ENCODE peak calls at places on chromosomes 3 and 15, in ten cellular contexts. H, L, W, A, P, M, T, I, Y and S are unnamed samples.

GRCh38 chr3:160103397-160103796 is 114.8 kb downstream of the IL12A start:
- DNase-seq in A (no peak), I (no peak), Y (no peak), T (no peak), W (no peak), P (no peak), L (no peak), H (no peak), M (no peak), S (no peak)

GRCh38 chr3:100395674-100396073 is 5.2 kb downstream of the TOMM70 start:
- DNase-seq in A (no peak), P (no peak), L (no peak), T (no peak), M (no peak), W (no peak), Y (no peak), H (no peak), I (no peak), S (no peak)

GRCh38 chr15:96200357-96200972 is 130.0 kb upstream of the NR2F2 start:
- DNase-seq in A (no peak), M (no peak), Y (no peak), I (no peak), P (no peak), L (no peak), T (no peak), H (no peak), W (no peak), S (no peak)

GRCh38 chr3:155232605-155233004 is 60.9 kb downstream of the STRIT1 start:
- DNase-seq in I (peak; percentile 38), Y (peak; percentile 90), T (peak; percentile 54), W (peak; percentile 56), P (peak; percentile 3), L (peak; percentile 39), H (peak; percentile 93), A (peak; percentile 86), M (peak; percentile 88), S (peak; percentile 34)

GRCh38 chr3:186394566-186395217 is 32.7 kb upstream of the DGKG start:
- DNase-seq in H (no peak), A (peak; percentile 53), W (no peak), T (no peak), Y (no peak), P (no peak), I (no peak), M (no peak), L (no peak), S (no peak)

GRCh38 chr15:62324382-62324781 is 159.3 kb upstream of the C2CD4B start:
- DNase-seq in H (no peak), A (peak; percentile 10), P (no peak), I (no peak), Y (no peak), T (no peak), L (no peak), W (no peak), M (no peak), S (no peak)

GRCh38 chr3:50257990-50258389 is 11.0 kb upstream of the SEMA3B start:
- DNase-seq in A (no peak), I (no peak), Y (no peak), L (no peak), W (no peak), T (no peak), P (no peak), M (no peak), H (no peak), S (no peak)

GRCh38 chr3:57783186-57784088 is 27.3 kb downstream of the SLMAP start:
- DNase-seq in L (no peak), W (no peak), A (no peak), M (no peak), T (no peak), P (no peak), I (no peak), H (peak; percentile 27), Y (no peak), S (no peak)

GRCh38 chr3:13141991-13142412 is 68.8 kb upstream of the IQSEC1 start:
- DNase-seq in W (no peak), T (peak; percentile 58), L (no peak), A (peak; percentile 33), Y (peak; percentile 54), H (peak; percentile 22), P (peak; percentile 92), I (no peak), M (no peak), S (no peak)

GRCh38 chr3:13015286-13016082 is 57.7 kb downstream of the IQSEC1 start:
- DNase-seq in W (no peak), Y (no peak), L (no peak), P (no peak), A (no peak), I (no peak), M (peak; percentile 72), H (no peak), T (no peak), S (no peak)

GRCh38 chr3:149401926-149402310 is 24.5 kb upstream of the TM4SF1 start:
- DNase-seq in W (no peak), I (no peak), P (no peak), A (peak; percentile 38), Y (peak; percentile 34), L (no peak), H (no peak), M (no peak), T (no peak), S (no peak)

GRCh38 chr15:61084944-61085367 is 144.1 kb downstream of the RORA start:
- DNase-seq in T (no peak), W (no peak), L (no peak), P (peak; percentile 70), M (no peak), I (no peak), A (no peak), Y (peak; percentile 26), H (no peak), S (no peak)

GRCh38 chr3:193367868-193368267 is 10.7 kb downstream of the ATP13A5 start:
- DNase-seq in P (no peak), Y (no peak), L (no peak), I (no peak), W (no peak), T (no peak), H (no peak), A (no peak), M (no peak), S (no peak)

GRCh38 chr15:58410353-58410752 is 21.4 kb upstream of the LIPC start:
- DNase-seq in I (no peak), T (no peak), L (no peak), H (peak; percentile 44), A (no peak), P (no peak), Y (peak; percentile 41), W (no peak), M (no peak), S (no peak)

GRCh38 chr3:100650651-100651611 is 41.5 kb downstream of the ADGRG7 start:
- DNase-seq in P (no peak), H (peak; percentile 74), L (no peak), I (no peak), W (no peak), T (no peak), Y (peak; percentile 57), A (peak; percentile 61), M (no peak), S (no peak)

GRCh38 chr3:146636881-146637280 is 31.7 kb upstream of the PLSCR5 start:
- DNase-seq in Y (no peak), P (no peak), I (no peak), W (no peak), T (no peak), H (no peak), M (no peak), L (no peak), A (no peak), S (no peak)

GRCh38 chr3:184334470-184335158 is 2.8 kb upstream of the FAM131A start:
- DNase-seq in P (no peak), L (no peak), H (peak; percentile 46), Y (no peak), T (no peak), W (no peak), I (no peak), A (peak; percentile 76), M (peak; percentile 74), S (no peak)

GRCh38 chr15:99099661-99100060 is 5.2 kb upstream of the SYNM start:
- DNase-seq in I (no peak), T (no peak), H (no peak), A (no peak), L (no peak), M (no peak), Y (no peak), W (no peak), P (no peak), S (no peak)

GRCh38 chr3:9934235-9934621 is 594 bp downstream of the CRELD1 start:
- DNase-seq in P (peak; percentile 64), H (no peak), M (no peak), I (no peak), T (no peak), A (peak; percentile 24), W (no peak), L (no peak), Y (no peak), S (no peak)
- TF ChIP-seq CTCF in P (peak; percentile 27), H (peak; percentile 25), M (no peak), I (no peak), T (no peak), A (peak; percentile 13), W (no peak), L (no peak), Y (peak; percentile 12), S (peak; percentile 43)

DNA sequence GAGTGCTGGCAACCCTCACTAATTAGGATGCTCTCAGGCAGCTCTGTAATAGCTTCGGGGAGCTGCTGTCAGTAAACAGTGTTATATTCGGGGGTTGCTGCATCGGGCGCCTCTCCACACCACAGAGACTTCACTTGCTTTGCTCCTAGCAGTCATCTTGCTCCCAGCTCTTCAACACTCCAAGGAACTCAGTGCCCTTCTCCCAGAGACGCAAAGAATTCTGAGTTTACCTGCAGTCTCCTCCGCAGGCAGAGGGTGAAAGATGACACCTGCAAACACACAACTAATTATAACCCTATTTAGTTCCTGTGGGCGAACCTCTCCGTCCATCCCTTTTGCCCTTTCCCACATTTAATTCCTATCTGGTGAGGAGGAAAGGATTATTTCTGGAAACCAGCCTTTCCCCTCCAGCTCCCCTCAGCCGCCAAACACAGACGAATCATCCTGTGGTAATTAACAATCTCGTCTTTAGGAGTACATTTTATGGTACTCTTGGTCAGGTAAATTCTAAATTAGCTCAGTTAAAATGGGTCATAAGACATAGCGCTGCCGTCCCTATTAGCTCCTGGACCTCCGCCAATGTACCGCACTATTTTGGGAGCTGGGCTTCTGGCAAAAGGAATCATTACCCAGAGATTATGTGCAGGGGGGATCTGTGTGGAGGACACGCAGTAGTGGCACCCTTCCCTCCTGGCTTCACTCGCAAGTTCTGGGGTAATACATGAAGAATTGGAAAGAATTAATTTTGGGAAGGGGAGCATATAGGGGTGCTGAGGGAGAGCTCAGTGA is 68.4 kb upstream of the ONECUT1 start:
- DNase-seq in M (no peak), T (no peak), P (peak; percentile 56), Y (no peak), H (no peak), A (no peak), I (no peak), W (no peak), L (no peak), S (no peak)
- H3K27ac ChIP-seq in M (no peak overlapping the region), T (no peak overlapping the region), P (no peak overlapping the region), Y (no peak overlapping the region), H (no peak overlapping the region), A (no peak overlapping the region), I (no peak overlapping the region), W (no peak overlapping the region), L (no peak overlapping the region), S (no peak overlapping the region)

GRCh38 chr15:81940467-81941451 is 105.1 kb downstream of the MEX3B start:
- DNase-seq in L (no peak), I (no peak), Y (peak; percentile 36), W (no peak), M (no peak), P (no peak), H (peak; percentile 82), A (peak; percentile 73), T (no peak), S (peak; percentile 75)
- TF ChIP-seq CTCF in L (no peak), I (no peak), Y (no peak), W (no peak), M (no peak), P (no peak), H (no peak), A (no peak), T (no peak), S (no peak)

GRCh38 chr15:42605281-42605744 is 29.9 kb downstream of the STARD9 start:
- DNase-seq in T (no peak), A (peak; percentile 24), W (no peak), L (no peak), H (peak; percentile 40), P (no peak), I (no peak), Y (peak; percentile 65), M (no peak), S (no peak)
- H3K27ac ChIP-seq in T (peak overlapping the region; percentile 80), A (no peak overlapping the region), W (peak overlapping the region; percentile 45), L (no peak overlapping the region), H (no peak overlapping the region), P (no peak overlapping the region), I (peak overlapping the region; percentile 67), Y (no peak overlapping the region), M (peak overlapping the region; percentile 21), S (no peak overlapping the region)